ENCODE peak calls at places on chromosomes 5 and 9, in four cellular contexts. V, T, L and E are unnamed samples.

GRCh38 chr9:38422555-38423245 is 1.6 kb downstream of the IGFBPL1 start:
- DNase-seq in L (no peak), V (no peak), T (no peak), E (no peak)

GRCh38 chr5:166117062-166117743 is 2174.2 kb upstream of the WWC1 start:
- DNase-seq in L (no peak), T (peak), V (no peak), E (no peak)

GRCh38 chr5:14373685-14374084 is 207.9 kb upstream of the OTULINL start:
- DNase-seq in V (no peak), L (no peak), T (no peak), E (no peak)

GRCh38 chr9:130866474-130866965 is 30.1 kb downstream of the QRFP start:
- DNase-seq in T (peak), V (peak), L (peak), E (peak)

GRCh38 chr5:167261309-167262100 is 1029.9 kb upstream of the WWC1 start:
- DNase-seq in T (peak), V (peak), L (no peak), E (no peak)

GRCh38 chr5:107739661-107740060 is 68.9 kb upstream of the EFNA5 start:
- DNase-seq in T (peak), V (no peak), L (no peak), E (no peak)

GRCh38 chr9:137195525-137196220 is 4.9 kb downstream of the TPRN start:
- DNase-seq in T (no peak), L (peak), V (no peak), E (no peak)

GRCh38 chr5:30413540-30413939 is 779.9 kb upstream of the CDH6 start:
- DNase-seq in T (no peak), L (no peak), V (no peak), E (no peak)

GRCh38 chr9:98627291-98627690 is 81.4 kb downstream of the GABBR2 start:
- DNase-seq in T (no peak), L (no peak), V (peak), E (no peak)

GRCh38 chr5:159965031-159965837 is 43.7 kb upstream of the TTC1 start:
- DNase-seq in L (peak), T (peak), V (peak), E (peak)